ENCODE peak calls at places on chromosomes 6 and 20, in seven cellular contexts. E is stomach, N is endodermal cell, U is A549, Q is Peyer's patch, G is adrenal gland, R is upper lobe of right lung. Z is an unnamed sample.

GRCh38 chr6:116370328-116370716 is 425 bp upstream of the DSE start:
- DNase-seq in E (no peak), N (no peak), U (peak; percentile 41), Q (no peak), G (no peak), R (no peak), Z (no peak)

GRCh38 chr20:34037121-34037520 is 43.4 kb downstream of the RALY start:
- DNase-seq in E (peak; percentile 28), N (no peak), U (no peak), Q (no peak), G (no peak), R (no peak), Z (peak; percentile 57)

GRCh38 chr6:1929931-1930330 is 315.5 kb downstream of the GMDS start:
- DNase-seq in E (no peak), N (no peak), U (no peak), Q (no peak), G (no peak), R (no peak), Z (no peak)

GRCh38 chr6:40419881-40420705 is 167.1 kb downstream of the LRFN2 start:
- DNase-seq in E (no peak), N (peak; percentile 53), U (no peak), Q (no peak), G (no peak), R (no peak), Z (no peak)

GRCh38 chr6:30490031-30490876 is 945 bp downstream of the HLA-E start:
- DNase-seq in E (peak; percentile 77), N (peak; percentile 94), U (peak; percentile 38), Q (peak; percentile 86), G (peak; percentile 73), R (peak; percentile 89), Z (peak; percentile 79)

GRCh38 chr6:123016431-123017110 is 20.5 kb downstream of the CLVS2 start:
- DNase-seq in E (no peak), N (no peak), U (no peak), Q (no peak), G (peak; percentile 52), R (no peak), Z (no peak)

GRCh38 chr20:57590485-57591288 is 29.5 kb downstream of the ZBP1 start:
- DNase-seq in E (no peak), N (no peak), U (no peak), Q (no peak), G (no peak), R (no peak), Z (no peak)

GRCh38 chr6:45454008-45454911 is 76.5 kb upstream of the SUPT3H start:
- DNase-seq in E (no peak), N (no peak), U (no peak), Q (no peak), G (no peak), R (no peak), Z (no peak)

GRCh38 chr20:3887870-3888614 is 1.1 kb upstream of the PANK2 start:
- DNase-seq in E (no peak), N (no peak), U (peak; percentile 42), Q (no peak), G (no peak), R (no peak), Z (peak; percentile 35)

GRCh38 chr6:77151241-77151640 is 312.1 kb downstream of the HTR1B start:
- DNase-seq in E (no peak), N (no peak), U (no peak), Q (no peak), G (no peak), R (no peak), Z (no peak)

GRCh38 chr6:148954934-148955915 is 208.4 kb downstream of the UST start:
- DNase-seq in E (no peak), N (no peak), U (no peak), Q (no peak), G (no peak), R (no peak), Z (peak; percentile 67)

GRCh38 chr6:134995536-134995935 is 45.6 kb upstream of the ALDH8A1 start:
- DNase-seq in E (no peak), N (no peak), U (no peak), Q (no peak), G (no peak), R (no peak), Z (no peak)

GRCh38 chr20:1287306-1287705 is 21.2 kb downstream of the SNPH start:
- DNase-seq in E (no peak), N (no peak), U (no peak), Q (no peak), G (no peak), R (no peak), Z (no peak)

GRCh38 chr20:63553933-63554290 is at the start of gene FNDC11:
- DNase-seq in E (peak; percentile 58), N (peak; percentile 89), U (no peak), Q (no peak), G (no peak), R (peak; percentile 78), Z (no peak)

GRCh38 chr6:127851197-127851596 is 49.7 kb downstream of the THEMIS start:
- DNase-seq in E (no peak), N (no peak), U (no peak), Q (no peak), G (no peak), R (no peak), Z (no peak)

GRCh38 chr20:31560900-31561598 is 44.0 kb upstream of the ID1 start:
- DNase-seq in E (peak; percentile 47), N (no peak), U (peak; percentile 94), Q (peak; percentile 71), G (peak; percentile 90), R (no peak), Z (no peak)

GRCh38 chr6:43088654-43089056 is 12.5 kb downstream of the PTK7 start:
- DNase-seq in E (no peak), N (peak; percentile 66), U (no peak), Q (no peak), G (no peak), R (no peak), Z (no peak)

GRCh38 chr6:125714431-125715090 is 34.9 kb upstream of the HEY2 start:
- DNase-seq in E (no peak), N (no peak), U (no peak), Q (no peak), G (no peak), R (no peak), Z (no peak)

GRCh38 chr20:61128701-61129655 is 123.1 kb upstream of the CDH4 start:
- DNase-seq in E (no peak), N (no peak), U (no peak), Q (no peak), G (no peak), R (no peak), Z (no peak)

GRCh38 chr20:2750343-2751251 is 49.8 kb downstream of the CPXM1 start:
- DNase-seq in E (peak; percentile 56), N (peak; percentile 83), U (peak; percentile 71), Q (peak; percentile 57), G (peak; percentile 63), R (peak; percentile 82), Z (no peak)

GRCh38 chr6:26432622-26433021 is 7.7 kb upstream of the BTN3A3 start:
- DNase-seq in E (no peak), N (no peak), U (no peak), Q (no peak), G (no peak), R (no peak), Z (no peak)

GRCh38 chr6:34912715-34913464 is 23.8 kb downstream of the ANKS1A start:
- DNase-seq in E (no peak), N (no peak), U (no peak), Q (no peak), G (no peak), R (no peak), Z (no peak)

GRCh38 chr6:34237316-34237721 is 646 bp downstream of the HMGA1 start:
- DNase-seq in E (no peak), N (no peak), U (no peak), Q (peak; percentile 61), G (no peak), R (peak; percentile 71), Z (no peak)

DNA sequence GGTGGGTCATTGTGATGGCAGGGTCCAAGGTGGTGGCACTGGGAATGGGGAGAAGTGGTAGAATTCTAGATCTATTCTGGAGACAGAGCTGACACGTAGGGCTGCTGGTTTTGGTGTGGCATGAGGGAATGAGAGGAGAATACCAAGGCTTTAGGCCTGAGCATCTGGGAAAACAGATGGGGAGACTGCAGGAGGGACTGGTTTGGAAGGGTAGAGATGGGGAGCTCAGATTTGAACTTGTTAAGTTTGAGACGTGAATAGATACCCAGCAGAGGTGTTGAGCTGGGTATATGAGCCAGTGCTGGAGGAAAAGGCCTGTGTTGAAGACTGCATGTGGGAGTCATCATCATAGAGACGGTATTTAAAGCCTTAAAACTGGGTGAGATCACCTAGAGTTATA is 17.5 kb downstream of the TRMT6 start:
- DNase-seq in E (no peak), N (no peak), U (no peak), Q (no peak), G (no peak), R (no peak), Z (no peak)
- H3K4me1 ChIP-seq in E (no peaks in the 10 kb centered on the region), N (no peaks in the 10 kb centered on the region), U (no peaks in the 10 kb centered on the region), Q (no peaks in the 10 kb centered on the region), G (no peaks in the 10 kb centered on the region), R (no peaks in the 10 kb centered on the region), Z (no peaks in the 10 kb centered on the region)

DNA sequence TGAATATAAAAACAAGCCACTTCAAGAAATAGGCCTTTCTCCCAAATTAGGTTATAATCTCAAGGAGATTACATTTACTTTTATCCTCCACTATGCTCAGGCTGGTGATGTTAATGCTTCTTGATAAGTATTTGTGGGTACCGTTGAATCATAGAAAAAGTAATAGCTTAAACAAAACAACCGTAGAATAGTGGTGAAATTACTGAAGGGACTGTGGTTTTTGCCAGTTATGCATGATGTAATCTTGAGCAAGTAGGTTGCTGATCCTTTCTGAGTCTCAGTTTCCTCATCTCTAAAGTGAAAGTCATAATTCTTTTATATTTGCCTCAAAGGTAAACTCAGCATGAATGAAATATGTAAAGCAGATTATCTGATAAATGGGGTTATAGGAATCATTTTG is 187.3 kb upstream of the JAG1 start:
- DNase-seq in E (no peak), N (no peak), U (peak; percentile 36), Q (no peak), G (no peak), R (no peak), Z (no peak)
- H3K4me1 ChIP-seq in E (peaks cover 68% of the 10 kb centered on the region), N (no peaks in the 10 kb centered on the region), U (peaks cover 78% of the 10 kb centered on the region), Q (peaks cover 4% of the 10 kb centered on the region), G (no peaks in the 10 kb centered on the region), R (peaks cover 16% of the 10 kb centered on the region), Z (no peaks in the 10 kb centered on the region)

GRCh38 chr6:111663692-111664564 is 58.2 kb upstream of the TRAF3IP2 start:
- DNase-seq in E (no peak), N (peak; percentile 97), U (no peak), Q (no peak), G (peak; percentile 70), R (no peak), Z (peak; percentile 94)
- H3K4me1 ChIP-seq in E (peaks cover 71% of the 10 kb centered on the region), N (peaks cover 20% of the 10 kb centered on the region), U (no peaks in the 10 kb centered on the region), Q (no peaks in the 10 kb centered on the region), G (no peaks in the 10 kb centered on the region), R (peaks cover 46% of the 10 kb centered on the region), Z (peaks cover 24% of the 10 kb centered on the region)

GRCh38 chr6:166228425-166228824 is 60.8 kb upstream of the TBXT start:
- DNase-seq in E (no peak), N (no peak), U (no peak), Q (no peak), G (no peak), R (no peak), Z (no peak)

GRCh38 chr6:166221636-166222035 is 54.0 kb upstream of the TBXT start:
- DNase-seq in E (no peak), N (no peak), U (no peak), Q (no peak), G (no peak), R (no peak), Z (no peak)

GRCh38 chr6:166223091-166223490 is 55.4 kb upstream of the TBXT start:
- DNase-seq in E (no peak), N (no peak), U (no peak), Q (no peak), G (no peak), R (no peak), Z (no peak)

GRCh38 chr6:166221040-166221439 is 53.4 kb upstream of the TBXT start:
- DNase-seq in E (no peak), N (peak; percentile 36), U (no peak), Q (no peak), G (no peak), R (no peak), Z (no peak)

GRCh38 chr6:166222631-166223030 is 55.0 kb upstream of the TBXT start:
- DNase-seq in E (no peak), N (no peak), U (no peak), Q (no peak), G (no peak), R (no peak), Z (no peak)
- H3K4me1 ChIP-seq in E (no peaks in the 10 kb centered on the region), N (no peaks in the 10 kb centered on the region), U (no peaks in the 10 kb centered on the region), Q (no peaks in the 10 kb centered on the region), G (no peaks in the 10 kb centered on the region), R (no peaks in the 10 kb centered on the region), Z (no peaks in the 10 kb centered on the region)

Z was measured in SJCRH30.